ENCODE peak calls at places on chromosomes 1 and 21, in six cellular contexts. L is neural crest cell, E is omental fat pad, M is nephron progenitor cell, Y is psoas muscle, B is HFFc6. H is an unnamed sample.
A peak's percentile ranks its signal among the peaks of the same experiment; 100 is the strongest.

GRCh38 chr1:248752119-248752931 is 3.2 kb downstream of the LYPD8 start:
- DNase-seq in Y (no peak), M (no peak), B (no peak), E (no peak), L (no peak), H (no peak)

GRCh38 chr1:29644812-29645211 is 408.5 kb downstream of the PTPRU start:
- DNase-seq in E (no peak), L (no peak), M (no peak), Y (no peak), B (no peak), H (no peak)

GRCh38 chr21:23475518-23476189 is 2131.6 kb downstream of the MRPL39 start:
- DNase-seq in M (no peak), B (no peak), Y (no peak), E (no peak), L (no peak), H (no peak)

GRCh38 chr1:84712288-84712874 is 22.1 kb upstream of the SSX2IP start:
- DNase-seq in Y (no peak), M (no peak), B (peak; percentile 60), E (no peak), L (no peak), H (no peak)

GRCh38 chr1:147670319-147671003 is at the start of gene ACP6:
- DNase-seq in B (peak; percentile 90), L (peak; percentile 79), Y (peak; percentile 93), M (peak; percentile 90), E (peak; percentile 72), H (peak; percentile 84)

GRCh38 chr1:242828828-242829227 is 304.3 kb upstream of the PLD5 start:
- DNase-seq in B (no peak), M (no peak), L (no peak), Y (no peak), E (no peak), H (no peak)

GRCh38 chr1:37944816-37945215 is 2.0 kb downstream of the INPP5B start:
- DNase-seq in Y (no peak), L (no peak), B (no peak), M (no peak), E (no peak), H (no peak)

GRCh38 chr21:34204481-34205439 is 131.4 kb downstream of the MRPS6 start:
- DNase-seq in L (no peak), M (peak; percentile 19), B (no peak), Y (no peak), E (no peak), H (no peak)

GRCh38 chr1:42173155-42173933 is 8.8 kb upstream of the GUCA2A start:
- DNase-seq in B (peak; percentile 18), E (no peak), L (peak; percentile 79), M (peak; percentile 82), Y (peak; percentile 64), H (peak; percentile 65)

GRCh38 chr1:235648954-235649721 is 446 bp downstream of the GNG4 start:
- DNase-seq in Y (peak; percentile 48), E (peak; percentile 34), M (peak; percentile 80), L (peak; percentile 48), B (peak; percentile 36), H (peak; percentile 62)

GRCh38 chr1:168348146-168348709 is 67.6 kb downstream of the TBX19 start:
- DNase-seq in Y (no peak), L (no peak), B (no peak), M (no peak), E (no peak), H (no peak)

GRCh38 chr1:205961970-205962820 is 18.9 kb upstream of the SLC26A9 start:
- DNase-seq in E (no peak), L (no peak), Y (no peak), B (no peak), M (no peak), H (no peak)

GRCh38 chr1:27327964-27328363 is 6.0 kb downstream of the TMEM222 start:
- DNase-seq in E (no peak), Y (no peak), L (no peak), B (no peak), M (no peak), H (no peak)

GRCh38 chr1:30698401-30698981 is 24.9 kb downstream of the MATN1 start:
- DNase-seq in B (no peak), M (no peak), E (no peak), L (no peak), Y (peak; percentile 31), H (no peak)

GRCh38 chr1:80896957-80897356 is 903.8 kb upstream of the ADGRL2 start:
- DNase-seq in Y (no peak), B (no peak), M (no peak), E (no peak), L (no peak), H (no peak)

GRCh38 chr1:117370071-117370470 is 2.8 kb downstream of the MAN1A2 start:
- DNase-seq in Y (no peak), E (no peak), M (no peak), B (no peak), L (no peak), H (no peak)

GRCh38 chr1:243313635-243314536 is 58.0 kb downstream of the SDCCAG8 start:
- DNase-seq in B (no peak), L (no peak), E (no peak), M (no peak), Y (no peak), H (no peak)

GRCh38 chr1:151516031-151516511 is 4.9 kb downstream of the CGN start:
- DNase-seq in Y (no peak), B (no peak), M (no peak), L (no peak), E (no peak), H (no peak)

GRCh38 chr1:36157115-36157903 is 1.3 kb downstream of the MAP7D1 start:
- DNase-seq in E (no peak), Y (no peak), M (no peak), B (no peak), L (no peak), H (no peak)

GRCh38 chr21:32392880-32393676 is at the start of gene URB1:
- DNase-seq in M (peak; percentile 84), L (peak; percentile 75), B (peak; percentile 77), E (peak; percentile 90), Y (peak; percentile 93), H (peak; percentile 69)

GRCh38 chr1:15758537-15758936 is at the start of gene FBLIM1:
- DNase-seq in M (peak; percentile 66), L (no peak), Y (no peak), E (no peak), B (no peak), H (peak; percentile 60)

GRCh38 chr1:12145616-12146342 is 21.0 kb upstream of the TNFRSF1B start:
- DNase-seq in E (no peak), L (no peak), B (no peak), Y (no peak), M (no peak), H (no peak)

GRCh38 chr21:36747815-36748381 is 49.0 kb downstream of the SIM2 start:
- DNase-seq in B (no peak), L (peak; percentile 78), Y (peak; percentile 40), E (no peak), M (peak; percentile 87), H (peak; percentile 85)
- TF ChIP-seq CTCF in B (no peak), L (no peak), Y (peak; percentile 37), E (no peak), M (no peak), H (peak; percentile 43)

GRCh38 chr1:240691521-240692338 is 79.8 kb upstream of the GREM2 start:
- DNase-seq in Y (peak; percentile 60), M (peak; percentile 46), L (peak; percentile 19), B (peak; percentile 70), E (no peak), H (peak; percentile 15)
- TF ChIP-seq CTCF in Y (peak; percentile 15), M (peak; percentile 66), L (peak; percentile 77), B (peak; percentile 83), E (peak; percentile 50), H (peak; percentile 77)

DNA sequence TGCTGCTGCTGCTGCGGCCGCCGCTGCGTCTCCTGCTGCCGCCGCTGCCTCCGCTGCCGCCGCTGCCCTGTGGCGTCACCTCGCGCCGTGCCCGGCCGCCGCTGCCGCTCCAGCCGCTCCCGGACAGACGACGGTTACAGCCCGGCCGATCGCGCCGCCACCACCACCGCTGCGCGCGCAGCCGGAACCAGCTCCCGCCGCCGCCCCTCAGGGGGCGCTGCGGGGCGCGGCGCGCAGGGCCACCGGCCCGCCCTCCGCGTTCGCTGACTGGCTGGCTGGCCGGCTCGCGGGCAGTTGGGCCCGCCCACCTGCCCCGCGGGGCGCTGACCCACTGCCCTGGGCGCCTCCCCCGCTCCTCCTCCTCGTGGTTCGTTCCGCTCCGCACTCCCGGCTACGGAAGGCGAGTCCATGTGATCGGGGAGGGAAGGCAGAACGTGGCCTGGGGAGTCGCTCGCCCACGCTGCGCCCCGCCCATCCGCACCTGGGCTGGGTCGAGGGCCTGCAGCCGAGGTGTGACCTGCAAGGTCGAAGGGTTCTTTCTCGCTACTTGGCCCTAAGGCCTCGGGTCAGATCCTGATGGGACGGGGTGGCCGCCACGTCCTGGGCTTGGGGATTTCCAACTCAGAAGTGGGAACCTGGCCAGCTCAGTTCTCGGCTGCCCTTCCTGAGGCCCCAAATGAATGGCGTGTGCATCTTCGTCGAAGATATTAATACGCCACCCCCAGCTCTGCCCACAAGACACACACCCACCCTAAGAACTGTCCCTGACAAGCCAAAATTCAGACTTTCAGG is at the start of gene PTP4A2:
- DNase-seq in L (peak; percentile 86), Y (peak; percentile 95), M (peak; percentile 93), E (peak; percentile 65), B (peak; percentile 91), H (peak; percentile 92)
- TF ChIP-seq CTCF in L (peak; percentile 65), Y (peak; percentile 73), M (no peak), E (peak; percentile 86), B (peak; percentile 59), H (peak; percentile 70)

GRCh38 chr1:21508580-21509350 is 458 bp upstream of the ALPL start:
- DNase-seq in L (peak; percentile 86), E (peak; percentile 44), M (peak; percentile 96), Y (peak; percentile 72), B (no peak), H (peak; percentile 81)
- TF ChIP-seq CTCF in L (peak; percentile 64), E (no peak), M (peak; percentile 37), Y (peak; percentile 59), B (peak; percentile 75), H (peak; percentile 66)

GRCh38 chr1:95793893-95794292 is 559.9 kb downstream of the RWDD3 start:
- DNase-seq in M (peak; percentile 2), E (no peak), Y (no peak), L (no peak), B (no peak), H (no peak)
- TF ChIP-seq CTCF in M (no peak), E (no peak), Y (no peak), L (peak; percentile 42), B (no peak), H (peak; percentile 35)

DNA sequence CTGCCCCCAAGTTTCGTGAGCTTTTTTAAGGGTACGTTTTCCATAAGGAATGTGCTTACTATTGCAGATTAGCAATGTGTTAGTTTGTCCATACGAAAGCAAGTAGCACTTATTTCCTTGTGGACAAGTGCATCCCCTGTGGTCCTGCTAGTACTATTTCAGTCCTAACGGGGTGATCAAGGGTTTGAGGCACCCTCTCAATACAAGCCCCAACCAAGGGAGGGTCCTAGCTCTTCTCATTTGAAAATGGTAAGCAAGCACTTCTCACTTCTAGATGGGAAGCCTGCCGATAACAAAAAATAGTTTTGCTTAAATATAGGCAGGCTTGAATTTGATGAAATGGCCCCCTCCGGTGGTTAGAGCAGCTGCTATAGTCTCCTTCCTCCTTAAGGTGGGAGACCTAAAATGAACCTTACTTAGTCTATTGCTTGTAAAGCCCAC is 64.0 kb upstream of the HMCN1 start:
- DNase-seq in L (peak; percentile 35), Y (no peak), E (no peak), B (peak; percentile 16), M (peak; percentile 36), H (no peak)
- TF ChIP-seq CTCF in L (peak; percentile 68), Y (no peak), E (no peak), B (peak; percentile 85), M (peak; percentile 45), H (peak; percentile 65)

H was measured in progenitor cell of endocrine pancreas.